ENCODE peak calls at places on chromosomes 13 and 19, in five cellular contexts. E, L, B, X and O are unnamed samples. For H3K4me1, the result is how much of the 10 kb centered on the place peaks cover.

GRCh38 chr13:107736149-107736548 is 479.2 kb downstream of the LIG4 start:
- DNase-seq in E (no peak), L (no peak), B (no peak), X (no peak), O (no peak)

GRCh38 chr19:49882643-49883042 is 5.1 kb downstream of the TBC1D17 start:
- DNase-seq in E (no peak), L (no peak), B (no peak), X (no peak), O (peak)

GRCh38 chr19:3132971-3133792 is 2.7 kb upstream of the GNA15 start:
- DNase-seq in E (no peak), L (no peak), B (peak), X (no peak), O (peak)

GRCh38 chr19:17576758-17577532 is 21.5 kb downstream of the COLGALT1 start:
- DNase-seq in E (no peak), L (no peak), B (peak), X (peak), O (peak)

GRCh38 chr13:98749501-98749900 is 3.0 kb downstream of the SLC15A1 start:
- DNase-seq in E (no peak), L (no peak), B (no peak), X (no peak), O (no peak)

GRCh38 chr13:20475927-20476691 is 49.5 kb downstream of the CRYL1 start:
- DNase-seq in E (peak), L (no peak), B (peak), X (peak), O (peak)

GRCh38 chr19:33456845-33457220 is 64.8 kb downstream of the PEPD start:
- DNase-seq in E (no peak), L (no peak), B (no peak), X (no peak), O (no peak)

GRCh38 chr19:10402441-10403038 is 802 bp downstream of the CDC37 start:
- DNase-seq in E (no peak), L (no peak), B (peak), X (peak), O (peak)

GRCh38 chr19:5692785-5693194 is 2.7 kb downstream of the RPL36 start:
- DNase-seq in E (no peak), L (no peak), B (no peak), X (no peak), O (no peak)

GRCh38 chr13:28475916-28476725 is 18.8 kb downstream of the FLT1 start:
- DNase-seq in E (no peak), L (no peak), B (no peak), X (no peak), O (no peak)

GRCh38 chr13:40275636-40276035 is 390.8 kb downstream of the FOXO1 start:
- DNase-seq in E (no peak), L (no peak), B (no peak), X (no peak), O (no peak)

GRCh38 chr19:18439025-18439909 is 1.3 kb upstream of the ISYNA1 start:
- DNase-seq in E (no peak), L (no peak), B (no peak), X (peak), O (no peak)

GRCh38 chr13:91726666-91727065 is 328.2 kb downstream of the GPC5 start:
- DNase-seq in E (no peak), L (no peak), B (no peak), X (no peak), O (no peak)

GRCh38 chr19:2986951-2987491 is 9.7 kb downstream of the TLE6 start:
- DNase-seq in E (no peak), L (no peak), B (no peak), X (peak), O (no peak)

GRCh38 chr19:919157-920050 is 2.3 kb downstream of the KISS1R start:
- DNase-seq in E (no peak), L (no peak), B (no peak), X (peak), O (peak)

GRCh38 chr13:101155920-101156319 is 260.4 kb downstream of the NALCN start:
- DNase-seq in E (no peak), L (no peak), B (no peak), X (peak), O (no peak)

GRCh38 chr19:42175952-42176648 is 41.4 kb downstream of the DEDD2 start:
- DNase-seq in E (no peak), L (no peak), B (no peak), X (peak), O (peak)

GRCh38 chr19:308471-309205 is 17.4 kb upstream of the PLPP2 start:
- DNase-seq in E (no peak), L (no peak), B (no peak), X (no peak), O (no peak)

GRCh38 chr13:19117913-19118739 is 63.5 kb downstream of the TUBA3C start:
- DNase-seq in E (no peak), L (no peak), B (no peak), X (no peak), O (peak)

GRCh38 chr13:32254916-32255743 is 60.0 kb downstream of the ZAR1L start:
- DNase-seq in E (no peak), L (no peak), B (no peak), X (no peak), O (no peak)

GRCh38 chr19:20660473-20660872 is 898 bp downstream of the ZNF626 start:
- DNase-seq in E (no peak), L (no peak), B (no peak), X (peak), O (no peak)

GRCh38 chr19:54179921-54180452 is 7.0 kb upstream of the TMC4 start:
- DNase-seq in E (no peak), L (no peak), B (peak), X (peak), O (no peak)

GRCh38 chr19:23404676-23405075 is 9.4 kb upstream of the ZNF91 start:
- DNase-seq in E (no peak), L (no peak), B (no peak), X (no peak), O (no peak)

GRCh38 chr13:52846567-52847321 is 1.7 kb downstream of the PCDH8 start:
- DNase-seq in E (peak), L (no peak), B (peak), X (peak), O (peak)

GRCh38 chr19:12947702-12948596 is 2.3 kb downstream of the RAD23A start:
- DNase-seq in E (no peak), L (no peak), B (no peak), X (no peak), O (no peak)

GRCh38 chr19:46903458-46903857 is 42.7 kb downstream of the ARHGAP35 start:
- DNase-seq in E (no peak), L (no peak), B (no peak), X (no peak), O (no peak)

GRCh38 chr13:101397742-101398141 is 18.6 kb downstream of the NALCN start:
- DNase-seq in E (no peak), L (no peak), B (no peak), X (no peak), O (no peak)

GRCh38 chr13:28867564-28867963 is 47.4 kb downstream of the MTUS2 start:
- DNase-seq in E (no peak), L (no peak), B (no peak), X (no peak), O (no peak)

GRCh38 chr13:113854238-113855011 is 9.5 kb downstream of the GAS6 start:
- DNase-seq in E (no peak), L (no peak), B (no peak), X (no peak), O (peak)

GRCh38 chr13:101880581-101880980 is 428.1 kb downstream of the ITGBL1 start:
- DNase-seq in E (no peak), L (no peak), B (no peak), X (no peak), O (no peak)

GRCh38 chr19:33214621-33215020 is 11.0 kb downstream of the SLC7A10 start:
- DNase-seq in E (no peak), L (no peak), B (no peak), X (peak), O (no peak)

GRCh38 chr19:39409207-39409885 is 2.7 kb downstream of the ZFP36 start:
- DNase-seq in E (peak), L (peak), B (peak), X (peak), O (peak)
- H3K4me1 ChIP-seq in E (under half), L (under half), B (under half), X (half or more), O (half or more)

DNA sequence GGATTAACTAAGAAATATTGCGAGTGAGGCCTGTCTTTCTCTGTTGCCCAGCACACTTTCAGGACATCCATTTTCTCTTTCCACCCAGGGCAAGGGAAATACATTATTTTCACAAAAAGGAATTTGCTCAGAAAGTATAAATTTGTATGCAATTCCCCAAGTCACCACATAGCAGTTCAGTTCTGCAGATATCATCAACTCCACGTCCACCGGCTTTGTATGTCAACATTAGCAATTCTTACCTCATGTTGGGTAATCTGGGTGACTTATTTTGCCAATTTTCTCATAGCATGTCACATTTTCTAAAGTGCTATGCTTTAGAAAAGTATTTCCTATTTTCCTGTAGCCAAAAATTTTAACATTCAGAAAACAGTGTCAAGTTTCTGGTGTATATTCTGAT is 501.8 kb downstream of the EFNB2 start:
- DNase-seq in E (no peak), L (no peak), B (no peak), X (peak), O (no peak)
- TF ChIP-seq CTCF in E (no peak), L (no peak), B (no peak), X (no peak), O (no peak)

GRCh38 chr19:38684078-38684861 is 36.8 kb downstream of the ACTN4 start:
- DNase-seq in E (peak), L (no peak), B (peak), X (no peak), O (peak)
- H3K4me1 ChIP-seq in E (half or more), L (half or more), B (half or more), X (half or more), O (half or more)

GRCh38 chr13:48896312-48896711 is 79.4 kb upstream of the FNDC3A start:
- DNase-seq in E (no peak), L (no peak), B (no peak), X (no peak), O (no peak)
- TF ChIP-seq CTCF in E (no peak), L (no peak), B (no peak), X (no peak), O (no peak)

DNA sequence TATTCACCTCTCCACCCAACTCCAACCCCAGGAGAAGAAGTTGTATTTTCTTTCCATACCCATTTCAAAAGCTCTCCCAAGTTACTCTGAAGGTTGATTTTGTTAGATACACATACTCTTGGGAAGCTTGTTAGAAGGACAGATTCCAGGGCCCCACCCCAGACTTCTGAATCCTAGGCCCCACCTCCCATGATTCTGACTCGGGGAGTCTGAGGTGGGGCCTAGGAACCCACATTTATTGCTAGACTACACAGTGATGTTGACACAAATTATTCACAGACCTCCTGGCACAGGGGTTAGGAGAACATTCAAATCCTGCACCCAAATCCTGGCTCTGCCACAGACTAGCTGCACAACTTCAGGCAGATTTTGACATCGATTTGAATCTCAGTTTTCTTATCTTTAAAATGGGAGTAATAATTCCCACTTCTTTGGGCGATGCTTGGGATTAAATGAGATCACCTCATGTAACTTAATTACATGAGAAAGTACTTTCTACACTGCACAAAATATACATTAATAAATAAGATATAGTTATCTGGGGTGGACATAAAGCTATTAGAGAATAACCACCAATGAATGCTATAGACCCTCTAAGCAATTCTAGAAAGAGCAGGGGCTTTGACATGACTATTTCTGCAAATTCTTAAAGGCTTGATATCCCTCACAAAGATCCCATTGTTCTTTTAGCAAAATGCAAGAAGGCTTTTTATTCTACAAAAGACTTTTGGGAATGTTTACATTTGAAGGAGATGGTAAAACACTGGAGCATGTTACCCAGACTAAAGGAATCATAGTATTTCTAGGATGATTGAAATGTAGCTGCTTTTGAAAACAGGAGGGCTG is 18.0 kb downstream of the MBNL2 start:
- DNase-seq in E (no peak), L (no peak), B (no peak), X (no peak), O (no peak)
- H3K4me1 ChIP-seq in E (under half), L (under half), B (under half), X (under half), O (half or more)

DNA sequence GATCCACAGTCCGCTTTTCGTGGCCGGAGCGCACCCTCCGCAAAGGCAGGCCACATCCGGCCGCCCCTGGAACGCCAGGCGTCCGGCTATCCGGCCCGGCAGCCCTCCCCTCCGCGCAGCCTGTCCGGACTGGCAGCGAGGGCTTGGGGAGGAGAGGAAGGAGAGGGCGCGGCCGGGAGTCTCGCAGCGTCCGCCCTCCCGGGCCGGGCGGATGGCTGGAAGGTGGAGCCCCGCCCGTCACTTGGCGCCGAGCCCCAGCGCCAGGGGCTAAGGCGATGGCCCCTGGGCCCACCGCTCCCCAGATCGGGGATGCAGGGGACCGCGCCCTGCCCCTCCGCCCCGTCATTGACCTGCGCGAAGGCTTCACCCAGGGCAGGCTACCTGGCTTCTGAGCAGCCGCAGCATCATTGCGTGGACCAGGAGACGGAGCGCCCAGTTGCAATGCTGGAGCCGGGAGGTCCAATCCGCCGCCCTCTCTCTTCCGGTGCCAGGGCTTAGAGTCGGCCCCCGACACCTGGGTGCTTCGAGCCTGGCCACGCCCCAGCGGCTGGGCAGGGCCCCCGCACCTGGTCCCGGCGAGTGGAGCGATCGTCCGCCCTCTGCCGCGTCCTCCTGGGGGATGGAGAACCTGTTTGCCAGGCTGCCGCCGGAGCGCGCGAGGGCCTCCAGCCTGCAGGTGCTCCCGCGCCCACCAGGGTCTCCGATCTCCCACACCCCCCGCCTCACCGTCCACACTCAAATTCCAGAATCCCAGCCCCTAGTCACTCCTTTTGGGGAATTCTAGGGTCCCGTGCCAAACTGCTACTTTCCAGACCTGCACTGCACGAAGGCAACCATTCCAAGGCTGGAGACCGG is at the start of gene FUT1:
- DNase-seq in E (peak), L (no peak), B (peak), X (peak), O (peak)
- TF ChIP-seq CTCF in E (peak), L (no peak), B (no peak), X (no peak), O (peak)

GRCh38 chr19:35902870-35903475 is 644 bp downstream of the HCST start:
- DNase-seq in E (no peak), L (no peak), B (no peak), X (no peak), O (no peak)
- H3K4me1 ChIP-seq in E (under half), L (under half), B (under half), X (under half), O (under half)

GRCh38 chr13:112445411-112446271 is 69.5 kb downstream of the SPACA7 start:
- DNase-seq in E (no peak), L (no peak), B (no peak), X (no peak), O (peak)

GRCh38 chr13:112444416-112445399 is 68.6 kb downstream of the SPACA7 start:
- DNase-seq in E (no peak), L (no peak), B (no peak), X (no peak), O (peak)

GRCh38 chr13:112443191-112444000 is 67.2 kb downstream of the SPACA7 start:
- DNase-seq in E (no peak), L (no peak), B (no peak), X (peak), O (peak)

GRCh38 chr13:112442483-112443090 is 66.4 kb downstream of the SPACA7 start:
- DNase-seq in E (no peak), L (no peak), B (no peak), X (peak), O (peak)

GRCh38 chr13:112444001-112444311 is 67.8 kb downstream of the SPACA7 start:
- DNase-seq in E (peak), L (no peak), B (peak), X (peak), O (peak)
- TF ChIP-seq CTCF in E (peak), L (peak), B (peak), X (peak), O (peak)

DNA sequence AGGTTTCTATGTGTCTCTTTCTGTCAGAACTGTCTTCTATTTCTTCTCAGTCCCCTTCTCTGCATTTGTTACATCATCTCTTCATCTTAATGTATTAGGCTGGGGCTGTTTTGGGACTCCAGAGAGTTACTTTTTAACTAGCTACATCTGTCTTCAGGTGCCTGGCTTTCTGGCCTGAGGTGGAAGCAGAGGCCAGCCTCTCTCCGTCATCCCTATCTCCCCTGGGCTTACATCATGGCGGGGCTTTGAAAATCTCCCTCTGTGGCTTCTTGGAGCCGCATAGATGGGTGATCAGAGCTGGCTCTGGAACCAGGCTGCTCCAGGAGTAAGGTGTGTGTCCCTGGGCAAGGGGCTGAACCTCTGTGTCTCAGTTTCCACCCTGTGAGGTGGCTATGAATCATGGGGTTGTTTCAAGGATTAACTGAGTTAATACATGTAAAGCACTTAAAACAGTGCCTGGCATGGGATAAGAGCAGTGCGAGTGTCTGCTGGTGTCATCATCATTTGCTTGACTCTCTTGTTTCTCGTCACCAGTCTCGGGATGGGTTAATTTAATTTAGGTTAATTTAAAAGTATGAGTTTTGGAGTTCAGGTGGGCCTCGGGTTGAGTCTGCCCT is 2.0 kb downstream of the EPN1 start:
- DNase-seq in E (no peak), L (no peak), B (no peak), X (no peak), O (no peak)
- H3K4me1 ChIP-seq in E (under half), L (under half), B (under half), X (under half), O (under half)